ENCODE peak calls at places on chromosome 20, in six cellular contexts. G is naive thymus-derived CD4-positive, alpha-beta T cell; B is uterus; H is Peyer's patch; X is H1; V is hepatocyte. T is an unnamed sample. For H3K4me1, the result is how much of the 10 kb centered on the place peaks cover.

GRCh38 chr20:24628985-24629384 is 159.6 kb downstream of the SYNDIG1 start:
- DNase-seq in G (no peak), B (no peak), H (no peak), X (peak), V (no peak), T (no peak)

GRCh38 chr20:19821605-19822004 is 63.5 kb downstream of the RIN2 start:
- DNase-seq in G (no peak), B (no peak), H (no peak), X (no peak), V (no peak), T (no peak)

GRCh38 chr20:36852187-36852586 is 23.8 kb upstream of the TLDC2 start:
- DNase-seq in G (no peak), B (no peak), H (no peak), X (no peak), V (no peak), T (no peak)

GRCh38 chr20:10466325-10466724 is 31.2 kb downstream of the SLX4IP start:
- DNase-seq in G (no peak), B (peak), H (no peak), X (no peak), V (no peak), T (no peak)

GRCh38 chr20:57481281-57481711 is 43.6 kb downstream of the CTCFL start:
- DNase-seq in G (no peak), B (no peak), H (no peak), X (no peak), V (no peak), T (no peak)

GRCh38 chr20:42857446-42857845 is 332.3 kb downstream of the PTPRT start:
- DNase-seq in G (no peak), B (no peak), H (no peak), X (no peak), V (no peak), T (no peak)

GRCh38 chr20:47066484-47067270 is 172.0 kb downstream of the EYA2 start:
- DNase-seq in G (no peak), B (no peak), H (no peak), X (no peak), V (no peak), T (no peak)

GRCh38 chr20:25574411-25574810 is 10.9 kb downstream of the NINL start:
- DNase-seq in G (no peak), B (no peak), H (no peak), X (no peak), V (no peak), T (no peak)

GRCh38 chr20:34997171-34997570 is 41.5 kb downstream of the MYH7B start:
- DNase-seq in G (peak), B (peak), H (no peak), X (no peak), V (no peak), T (no peak)

GRCh38 chr20:22743426-22743825 is 159.1 kb upstream of the FOXA2 start:
- DNase-seq in G (no peak), B (no peak), H (no peak), X (no peak), V (no peak), T (no peak)

GRCh38 chr20:10523438-10523837 is 88.3 kb downstream of the SLX4IP start:
- DNase-seq in G (no peak), B (peak), H (no peak), X (no peak), V (no peak), T (no peak)

GRCh38 chr20:45372646-45373352 is 5.3 kb downstream of the TP53TG5 start:
- DNase-seq in G (no peak), B (no peak), H (no peak), X (peak), V (no peak), T (no peak)

GRCh38 chr20:24908642-24909041 is 40.4 kb upstream of the CST7 start:
- DNase-seq in G (no peak), B (no peak), H (no peak), X (no peak), V (no peak), T (no peak)

GRCh38 chr20:23049201-23049932 is at the start of gene THBD:
- DNase-seq in G (no peak), B (peak), H (no peak), X (peak), V (peak), T (no peak)

GRCh38 chr20:44112456-44112855 is 74.5 kb downstream of the JPH2 start:
- DNase-seq in G (no peak), B (no peak), H (no peak), X (no peak), V (no peak), T (no peak)

GRCh38 chr20:61967300-61967699 is 98.4 kb downstream of the TAF4 start:
- DNase-seq in G (no peak), B (no peak), H (no peak), X (no peak), V (no peak), T (no peak)

GRCh38 chr20:10376271-10377075 is 57.5 kb downstream of the MKKS start:
- DNase-seq in G (no peak), B (no peak), H (no peak), X (no peak), V (no peak), T (no peak)

GRCh38 chr20:34343458-34344255 is 19.4 kb upstream of the ITCH start:
- DNase-seq in G (no peak), B (no peak), H (no peak), X (no peak), V (peak), T (no peak)

GRCh38 chr20:18672826-18673225 is 85.0 kb downstream of the DTD1 start:
- DNase-seq in G (no peak), B (no peak), H (no peak), X (no peak), V (no peak), T (no peak)

GRCh38 chr20:43525016-43525415 is 17.5 kb downstream of the L3MBTL1 start:
- DNase-seq in G (no peak), B (no peak), H (no peak), X (no peak), V (no peak), T (no peak)

GRCh38 chr20:62202676-62203377 is 17.3 kb downstream of the HRH3 start:
- DNase-seq in G (no peak), B (no peak), H (no peak), X (no peak), V (no peak), T (no peak)

GRCh38 chr20:17565164-17565845 is 4.6 kb upstream of the DSTN start:
- DNase-seq in G (no peak), B (no peak), H (no peak), X (no peak), V (no peak), T (no peak)

GRCh38 chr20:44431118-44431501 is 44.6 kb upstream of the TTPAL start:
- DNase-seq in G (no peak), B (no peak), H (no peak), X (no peak), V (no peak), T (no peak)

GRCh38 chr20:13292486-13292885 is 71.4 kb downstream of the ISM1 start:
- DNase-seq in G (no peak), B (no peak), H (no peak), X (peak), V (no peak), T (no peak)

GRCh38 chr20:10547276-10548114 is 112.4 kb downstream of the SLX4IP start:
- DNase-seq in G (no peak), B (no peak), H (no peak), X (no peak), V (no peak), T (no peak)

GRCh38 chr20:1302578-1303541 is 26.1 kb downstream of the SDCBP2 start:
- DNase-seq in G (no peak), B (no peak), H (no peak), X (no peak), V (no peak), T (peak)

GRCh38 chr20:52490715-52491430 is 299.3 kb upstream of the ZFP64 start:
- DNase-seq in G (no peak), B (no peak), H (no peak), X (no peak), V (peak), T (no peak)

GRCh38 chr20:20814685-20815084 is 102.2 kb upstream of the RALGAPA2 start:
- DNase-seq in G (no peak), B (no peak), H (no peak), X (peak), V (peak), T (no peak)

DNA sequence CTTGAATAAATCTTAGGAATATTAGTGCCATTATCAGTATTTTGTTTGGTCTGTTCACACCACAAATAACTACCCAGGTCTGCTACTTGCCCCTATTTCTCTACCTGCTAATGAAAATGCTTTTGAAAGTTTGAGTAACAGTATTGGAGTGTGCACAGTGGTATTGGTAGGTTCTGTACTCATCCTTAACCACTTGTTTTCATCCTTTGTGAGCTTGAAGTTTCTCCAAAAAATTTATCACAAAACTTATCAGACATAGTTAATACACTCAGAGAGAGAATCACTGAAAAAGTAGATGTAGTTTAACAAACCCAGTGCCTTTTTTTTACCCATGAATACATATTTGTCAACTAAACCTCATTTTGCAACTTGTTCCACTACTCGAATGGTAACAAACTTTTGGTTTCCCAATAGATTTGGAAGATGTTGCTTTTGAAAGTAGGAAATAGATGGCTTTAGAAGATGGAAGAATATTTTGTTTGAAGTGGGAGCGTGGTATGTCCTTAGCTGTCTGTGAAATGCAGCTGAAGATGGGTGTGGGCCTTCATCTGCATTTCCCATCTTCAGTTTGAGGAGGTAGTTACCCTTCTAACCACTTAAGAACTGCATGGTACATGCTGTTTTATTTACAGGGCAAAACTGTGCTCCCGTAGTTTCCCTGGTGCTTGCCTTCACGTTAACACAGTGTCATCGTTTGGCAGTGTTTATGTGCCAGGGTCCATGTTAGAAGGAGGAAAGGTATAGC is 9.0 kb downstream of the PTPN1 start:
- DNase-seq in G (peak), B (no peak), H (peak), X (no peak), V (no peak), T (peak)
- H3K4me1 ChIP-seq in G (half or more), B (under half), H (under half), X (under half), V (under half), T (half or more)

GRCh38 chr20:32338665-32339064 is 19.5 kb upstream of the ASXL1 start:
- DNase-seq in G (no peak), B (no peak), H (no peak), X (no peak), V (no peak), T (no peak)

GRCh38 chr20:32339116-32339515 is 19.0 kb upstream of the ASXL1 start:
- DNase-seq in G (no peak), B (no peak), H (no peak), X (no peak), V (no peak), T (no peak)

GRCh38 chr20:32344835-32345506 is 13.2 kb upstream of the ASXL1 start:
- DNase-seq in G (no peak), B (no peak), H (no peak), X (peak), V (no peak), T (no peak)

GRCh38 chr20:32348207-32348606 is 9.9 kb upstream of the ASXL1 start:
- DNase-seq in G (no peak), B (no peak), H (no peak), X (no peak), V (no peak), T (no peak)

GRCh38 chr20:32343438-32343837 is 14.7 kb upstream of the ASXL1 start:
- DNase-seq in G (no peak), B (no peak), H (no peak), X (no peak), V (no peak), T (no peak)
- H3K27ac ChIP-seq in G (no peak), B (no peak), H (no peak), X (no peak), V (no peak), T (no peak)

GRCh38 chr20:49665796-49666195 is 47.9 kb downstream of the B4GALT5 start:
- DNase-seq in G (no peak), B (no peak), H (no peak), X (no peak), V (no peak), T (no peak)
- H3K4me1 ChIP-seq in G (under half), B (under half), H (under half), X (under half), V (under half), T (under half)

GRCh38 chr20:53920647-53921245 is 149.6 kb downstream of the BCAS1 start:
- DNase-seq in G (no peak), B (no peak), H (peak), X (no peak), V (no peak), T (no peak)
- H3K27ac ChIP-seq in G (no peak), B (no peak), H (no peak), X (no peak), V (no peak), T (no peak)

GRCh38 chr20:63942250-63943006 is 13.8 kb downstream of the UCKL1 start:
- DNase-seq in G (peak), B (peak), H (no peak), X (peak), V (no peak), T (peak)

GRCh38 chr20:63944078-63944941 is 11.9 kb downstream of the UCKL1 start:
- DNase-seq in G (no peak), B (no peak), H (no peak), X (no peak), V (no peak), T (no peak)

GRCh38 chr20:63943007-63943807 is 13.0 kb downstream of the UCKL1 start:
- DNase-seq in G (no peak), B (no peak), H (no peak), X (no peak), V (no peak), T (no peak)

GRCh38 chr20:63945031-63945658 is 11.1 kb downstream of the UCKL1 start:
- DNase-seq in G (no peak), B (no peak), H (no peak), X (no peak), V (no peak), T (no peak)

GRCh38 chr20:63943808-63944077 is 12.5 kb downstream of the UCKL1 start:
- DNase-seq in G (no peak), B (no peak), H (no peak), X (no peak), V (no peak), T (no peak)
- H3K4me1 ChIP-seq in G (under half), B (under half), H (under half), X (under half), V (under half), T (under half)